ENCODE peak calls at places on chromosomes 16 and 17, in seven cellular contexts. J is DMS153; S is stimulated activated CD8-positive, alpha-beta memory T cell treated with anti-CD3 and anti-CD28 coated beads, Interleukin-7, amount 100 ng/mL, for 48 hours; Q is prostate gland; Y is adipocyte; V is endodermal cell; H is HEK293T. L is an unnamed sample.

GRCh38 chr17:18181358-18181757 is 2.3 kb upstream of the ALKBH5 start:
- DNase-seq in H (no peak), V (no peak), Q (no peak), J (no peak), Y (no peak), S (peak), L (no peak)

GRCh38 chr17:40559016-40559853 is 6.0 kb downstream of the CCR7 start:
- DNase-seq in H (no peak), J (no peak), Y (no peak), S (no peak), Q (peak), V (peak), L (peak)

GRCh38 chr16:10961231-10961630 is 16.9 kb downstream of the CLEC16A start:
- DNase-seq in Y (peak), S (no peak), J (no peak), V (no peak), H (no peak), Q (no peak), L (no peak)

GRCh38 chr17:76277300-76278267 is 12.4 kb downstream of the UBALD2 start:
- DNase-seq in V (no peak), H (no peak), Y (no peak), J (no peak), S (no peak), Q (no peak), L (no peak)

GRCh38 chr17:73232587-73233373 is 28.9 kb downstream of the CPSF4L start:
- DNase-seq in J (no peak), V (no peak), S (peak), Y (peak), Q (peak), H (peak), L (no peak)

GRCh38 chr17:61805399-61805798 is 57.9 kb downstream of the BRIP1 start:
- DNase-seq in V (no peak), H (no peak), Y (peak), S (no peak), J (no peak), Q (no peak), L (no peak)

GRCh38 chr17:14840616-14841231 is 424.4 kb downstream of the PMP22 start:
- DNase-seq in S (no peak), Q (no peak), J (no peak), H (no peak), Y (peak), V (no peak), L (no peak)

GRCh38 chr16:53945996-53946395 is 242.0 kb downstream of the FTO start:
- DNase-seq in Q (peak), Y (peak), V (no peak), S (no peak), H (no peak), J (no peak), L (no peak)

GRCh38 chr16:24152826-24153225 is 103.3 kb upstream of the CACNG3 start:
- DNase-seq in J (no peak), S (no peak), Q (no peak), H (no peak), Y (no peak), V (no peak), L (no peak)

GRCh38 chr17:42456223-42457106 is 2.2 kb upstream of the ATP6V0A1 start:
- DNase-seq in Y (peak), V (no peak), S (no peak), H (no peak), J (no peak), Q (no peak), L (no peak)

GRCh38 chr16:84893849-84894599 is 74.2 kb downstream of the CRISPLD2 start:
- DNase-seq in Y (no peak), H (no peak), S (no peak), V (no peak), Q (no peak), J (no peak), L (no peak)

GRCh38 chr17:7716299-7716886 is 1.2 kb upstream of the DNAH2 start:
- DNase-seq in S (no peak), J (no peak), Y (no peak), V (no peak), Q (no peak), H (no peak), L (no peak)

GRCh38 chr17:57256708-57257112 is 387 bp downstream of the MSI2 start:
- DNase-seq in V (no peak), S (no peak), H (peak), J (no peak), Y (peak), Q (peak), L (peak)

GRCh38 chr16:57358527-57359095 is at the start of gene CCL22:
- DNase-seq in J (no peak), Y (no peak), Q (no peak), S (no peak), H (no peak), V (no peak), L (no peak)

GRCh38 chr17:39603304-39604016 is 4.3 kb downstream of the NEUROD2 start:
- DNase-seq in J (no peak), H (no peak), Y (no peak), Q (no peak), V (peak), S (no peak), L (no peak)

GRCh38 chr16:84739349-84740124 is 39.7 kb downstream of the USP10 start:
- DNase-seq in H (no peak), Y (peak), J (no peak), V (no peak), S (no peak), Q (no peak), L (no peak)

GRCh38 chr16:81657224-81657623 is 121.9 kb upstream of the PLCG2 start:
- DNase-seq in Q (no peak), Y (no peak), H (no peak), J (no peak), V (no peak), S (no peak), L (no peak)

GRCh38 chr16:11329080-11329491 is 16.2 kb upstream of the RMI2 start:
- DNase-seq in Q (no peak), S (no peak), Y (peak), V (peak), H (no peak), J (no peak), L (no peak)

GRCh38 chr16:88455610-88456355 is 2.7 kb downstream of the ZFPM1 start:
- DNase-seq in J (no peak), Q (no peak), S (peak), H (no peak), Y (peak), V (peak), L (no peak)

GRCh38 chr16:58026705-58027340 is 1.3 kb downstream of the MMP15 start:
- DNase-seq in J (no peak), H (no peak), Q (no peak), Y (no peak), S (no peak), V (peak), L (no peak)

GRCh38 chr16:57741660-57742191 is 6.2 kb downstream of the KATNB1 start:
- DNase-seq in V (peak), J (no peak), Y (no peak), S (no peak), Q (no peak), H (no peak), L (no peak)

GRCh38 chr17:2122641-2123302 is 67.9 kb downstream of the HIC1 start:
- DNase-seq in J (peak), H (no peak), S (no peak), Q (peak), V (peak), Y (peak), L (peak)

GRCh38 chr17:29595943-29596774 is 3.2 kb downstream of the ANKRD13B start:
- DNase-seq in Y (no peak), S (no peak), V (peak), Q (no peak), J (no peak), H (no peak), L (no peak)

GRCh38 chr17:7855643-7856080 is 796 bp downstream of the TMEM88 start:
- DNase-seq in S (no peak), Q (no peak), H (peak), J (no peak), Y (no peak), V (no peak), L (no peak)

GRCh38 chr16:35144212-35144932 is 1685.0 kb downstream of the TP53TG3F start:
- DNase-seq in H (no peak), Y (no peak), Q (no peak), J (no peak), S (no peak), V (no peak), L (no peak)

GRCh38 chr17:82272495-82273326 is 789 bp downstream of the CSNK1D start:
- DNase-seq in Q (no peak), V (peak), Y (peak), H (peak), J (no peak), S (no peak), L (no peak)